ENCODE peak calls at places on chromosome 10, in eight cellular contexts. One of them, this sample, is unnamed.

GRCh38 chr10:75450654-75451419 is 19.4 kb downstream of the LRMDA start:
- DNase-seq in GM23338: peak; percentile 46
- DNase-seq in SK-N-SH: no peak
- DNase-seq in HepG2: no peak
- DNase-seq in HCT116: no peak
- DNase-seq in GM12878: no peak
- DNase-seq in H1: no peak
- DNase-seq in K562: no peak
- DNase-seq in this sample: no peak

GRCh38 chr10:84587789-84588188 is 259.4 kb downstream of the CCSER2 start:
- DNase-seq in GM23338: peak; percentile 62
- DNase-seq in SK-N-SH: no peak
- DNase-seq in HepG2: no peak
- DNase-seq in HCT116: no peak
- DNase-seq in GM12878: no peak
- DNase-seq in H1: no peak
- DNase-seq in K562: no peak
- DNase-seq in this sample: no peak

GRCh38 chr10:123250640-123251039 is 96.4 kb downstream of the BUB3 start:
- DNase-seq in GM23338: no peak
- DNase-seq in SK-N-SH: no peak
- DNase-seq in HepG2: no peak
- DNase-seq in HCT116: no peak
- DNase-seq in GM12878: no peak
- DNase-seq in H1: no peak
- DNase-seq in K562: no peak
- DNase-seq in this sample: no peak

GRCh38 chr10:58189269-58189668 is 78.4 kb downstream of the IPMK start:
- DNase-seq in GM23338: no peak
- DNase-seq in SK-N-SH: no peak
- DNase-seq in HepG2: no peak
- DNase-seq in HCT116: no peak
- DNase-seq in GM12878: no peak
- DNase-seq in H1: no peak
- DNase-seq in K562: no peak
- DNase-seq in this sample: no peak

GRCh38 chr10:14781763-14782162 is 7.1 kb upstream of the FAM107B start:
- DNase-seq in GM23338: no peak
- DNase-seq in SK-N-SH: no peak
- DNase-seq in HepG2: no peak
- DNase-seq in HCT116: no peak
- DNase-seq in GM12878: no peak
- DNase-seq in H1: no peak
- DNase-seq in K562: no peak
- DNase-seq in this sample: peak; percentile 77

GRCh38 chr10:44436240-44436639 is 51.3 kb upstream of the CXCL12 start:
- DNase-seq in GM23338: no peak
- DNase-seq in SK-N-SH: no peak
- DNase-seq in HepG2: no peak
- DNase-seq in HCT116: no peak
- DNase-seq in GM12878: no peak
- DNase-seq in H1: no peak
- DNase-seq in K562: no peak
- DNase-seq in this sample: no peak

GRCh38 chr10:43304687-43305333 is 37.9 kb upstream of the RASGEF1A start:
- DNase-seq in GM23338: peak; percentile 79
- DNase-seq in SK-N-SH: peak; percentile 62
- DNase-seq in HepG2: no peak
- DNase-seq in HCT116: no peak
- DNase-seq in GM12878: no peak
- DNase-seq in H1: no peak
- DNase-seq in K562: peak; percentile 54
- DNase-seq in this sample: peak; percentile 11

GRCh38 chr10:87960230-87960629 is 96.8 kb downstream of the PTEN start:
- DNase-seq in GM23338: no peak
- DNase-seq in SK-N-SH: no peak
- DNase-seq in HepG2: no peak
- DNase-seq in HCT116: no peak
- DNase-seq in GM12878: no peak
- DNase-seq in H1: no peak
- DNase-seq in K562: no peak
- DNase-seq in this sample: peak; percentile 40

GRCh38 chr10:14386202-14386593 is 55.5 kb upstream of the FRMD4A start:
- DNase-seq in GM23338: no peak
- DNase-seq in SK-N-SH: no peak
- DNase-seq in HepG2: no peak
- DNase-seq in HCT116: no peak
- DNase-seq in GM12878: no peak
- DNase-seq in H1: peak; percentile 13
- DNase-seq in K562: no peak
- DNase-seq in this sample: no peak

GRCh38 chr10:84590794-84591193 is 262.4 kb downstream of the CCSER2 start:
- DNase-seq in GM23338: no peak
- DNase-seq in SK-N-SH: no peak
- DNase-seq in HepG2: no peak
- DNase-seq in HCT116: no peak
- DNase-seq in GM12878: no peak
- DNase-seq in H1: no peak
- DNase-seq in K562: no peak
- DNase-seq in this sample: no peak

GRCh38 chr10:113131611-113132330 is 181.7 kb downstream of the TCF7L2 start:
- DNase-seq in GM23338: no peak
- DNase-seq in SK-N-SH: no peak
- DNase-seq in HepG2: peak; percentile 58
- DNase-seq in HCT116: no peak
- DNase-seq in GM12878: no peak
- DNase-seq in H1: no peak
- DNase-seq in K562: no peak
- DNase-seq in this sample: peak; percentile 9

DNA sequence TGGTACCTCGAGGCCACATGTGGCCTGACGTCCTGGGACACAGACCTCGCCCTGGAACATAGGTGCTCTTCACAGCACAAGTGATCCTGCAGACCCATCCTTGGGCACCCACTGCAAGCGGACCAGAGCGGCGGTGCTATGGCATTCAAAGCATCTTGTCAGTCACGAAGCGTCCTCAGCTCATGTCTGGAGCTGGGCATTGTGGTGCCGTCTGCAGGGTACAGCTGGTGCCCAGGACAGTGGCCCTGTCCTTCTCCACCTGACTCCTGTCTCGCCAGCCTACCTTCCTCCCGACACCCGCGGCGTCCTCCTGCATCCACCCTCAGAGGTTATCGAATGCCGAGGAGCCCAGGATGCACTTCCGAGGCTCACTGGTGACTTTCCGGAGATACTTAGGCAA is 26.5 kb downstream of the ADGRA1 start:
- DNase-seq in GM23338: no peak
- DNase-seq in SK-N-SH: no peak
- DNase-seq in HepG2: no peak
- DNase-seq in HCT116: no peak
- DNase-seq in GM12878: no peak
- DNase-seq in H1: no peak
- DNase-seq in K562: no peak
- DNase-seq in this sample: no peak
- H3K4me2 ChIP-seq in GM23338: no peak overlapping the region
- H3K4me2 ChIP-seq in SK-N-SH: no peak overlapping the region
- H3K4me2 ChIP-seq in HepG2: no peak overlapping the region
- H3K4me2 ChIP-seq in HCT116: no peak overlapping the region
- H3K4me2 ChIP-seq in GM12878: no peak overlapping the region
- H3K4me2 ChIP-seq in H1: no peak overlapping the region
- H3K4me2 ChIP-seq in K562: no peak overlapping the region
- H3K4me2 ChIP-seq in this sample: no peak overlapping the region

DNA sequence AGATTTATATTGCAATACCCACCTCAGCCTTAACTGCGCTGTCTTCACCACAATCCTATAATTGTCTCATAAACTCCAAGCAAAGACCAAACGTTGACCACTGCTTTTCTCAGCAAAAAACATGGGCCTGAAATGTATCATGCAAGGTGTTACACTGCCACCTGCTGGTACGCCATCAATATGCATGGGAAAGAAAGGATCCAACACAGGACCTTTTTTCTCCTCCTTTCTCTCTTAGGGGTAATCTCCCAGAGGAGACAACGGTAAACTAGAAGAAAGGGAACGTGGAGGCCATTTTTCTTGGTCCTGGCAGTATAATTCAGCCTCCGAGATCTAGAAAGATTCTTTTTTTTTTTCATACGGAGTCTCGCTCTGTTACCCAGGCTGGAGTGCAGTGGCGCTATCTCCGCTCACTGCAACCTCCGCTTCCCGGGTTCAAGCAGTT is 79.1 kb upstream of the MPP7 start:
- DNase-seq in GM23338: peak; percentile 95
- DNase-seq in SK-N-SH: peak; percentile 62
- DNase-seq in HepG2: peak; percentile 88
- DNase-seq in HCT116: peak; percentile 92
- DNase-seq in GM12878: peak; percentile 40
- DNase-seq in H1: peak; percentile 39
- DNase-seq in K562: peak; percentile 53
- DNase-seq in this sample: peak; percentile 83
- TF ChIP-seq POLR2AphosphoS5 in GM23338: no peak
- TF ChIP-seq POLR2AphosphoS5 in SK-N-SH: no peak
- TF ChIP-seq POLR2AphosphoS5 in HepG2: no peak
- TF ChIP-seq POLR2AphosphoS5 in HCT116: no peak
- TF ChIP-seq POLR2AphosphoS5 in GM12878: no peak
- TF ChIP-seq POLR2AphosphoS5 in H1: no peak
- TF ChIP-seq POLR2AphosphoS5 in K562: no peak
- TF ChIP-seq POLR2AphosphoS5 in this sample: no peak

GRCh38 chr10:118596426-118597124 is 1.1 kb upstream of the PRLHR start:
- DNase-seq in GM23338: peak; percentile 71
- DNase-seq in SK-N-SH: peak; percentile 60
- DNase-seq in HepG2: no peak
- DNase-seq in HCT116: no peak
- DNase-seq in GM12878: no peak
- DNase-seq in H1: no peak
- DNase-seq in K562: no peak
- DNase-seq in this sample: no peak
- H3K4me2 ChIP-seq in GM23338: peak overlapping the region; percentile 83
- H3K4me2 ChIP-seq in SK-N-SH: no peak overlapping the region
- H3K4me2 ChIP-seq in HepG2: no peak overlapping the region
- H3K4me2 ChIP-seq in HCT116: no peak overlapping the region
- H3K4me2 ChIP-seq in GM12878: no peak overlapping the region
- H3K4me2 ChIP-seq in H1: peak overlapping the region; percentile 93
- H3K4me2 ChIP-seq in K562: no peak overlapping the region
- H3K4me2 ChIP-seq in this sample: no peak overlapping the region

GRCh38 chr10:106765355-106765754 is 399.2 kb downstream of the SORCS1 start:
- DNase-seq in GM23338: peak; percentile 43
- DNase-seq in SK-N-SH: no peak
- DNase-seq in HepG2: no peak
- DNase-seq in HCT116: no peak
- DNase-seq in GM12878: no peak
- DNase-seq in H1: no peak
- DNase-seq in K562: no peak
- DNase-seq in this sample: no peak

GRCh38 chr10:106768204-106768603 is 396.3 kb downstream of the SORCS1 start:
- DNase-seq in GM23338: no peak
- DNase-seq in SK-N-SH: peak; percentile 44
- DNase-seq in HepG2: no peak
- DNase-seq in HCT116: no peak
- DNase-seq in GM12878: no peak
- DNase-seq in H1: no peak
- DNase-seq in K562: no peak
- DNase-seq in this sample: no peak

DNA sequence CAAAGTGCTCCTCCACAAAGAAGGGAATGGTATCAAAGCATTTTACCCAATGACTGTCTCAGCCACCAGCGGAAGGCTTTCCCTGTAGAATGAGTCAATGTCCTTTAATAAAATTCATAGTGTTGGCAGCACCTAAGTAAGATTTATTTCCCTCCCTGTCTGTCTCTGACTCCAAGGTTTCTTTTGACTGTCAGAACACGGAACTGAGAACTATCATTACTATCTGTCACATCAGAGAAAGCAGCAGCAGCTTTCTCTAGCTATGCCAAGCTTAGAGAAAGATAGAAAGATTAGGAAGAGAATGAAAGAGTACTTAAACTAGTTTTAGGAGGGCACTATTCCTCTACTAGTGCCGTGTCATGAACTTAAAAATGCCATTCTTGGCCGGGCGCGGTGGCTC is 400.1 kb downstream of the SORCS1 start:
- DNase-seq in GM23338: no peak
- DNase-seq in SK-N-SH: no peak
- DNase-seq in HepG2: no peak
- DNase-seq in HCT116: no peak
- DNase-seq in GM12878: no peak
- DNase-seq in H1: no peak
- DNase-seq in K562: no peak
- DNase-seq in this sample: no peak
- TF ChIP-seq POLR2AphosphoS5 in GM23338: no peak
- TF ChIP-seq POLR2AphosphoS5 in SK-N-SH: no peak
- TF ChIP-seq POLR2AphosphoS5 in HepG2: no peak
- TF ChIP-seq POLR2AphosphoS5 in HCT116: no peak
- TF ChIP-seq POLR2AphosphoS5 in GM12878: no peak
- TF ChIP-seq POLR2AphosphoS5 in H1: no peak
- TF ChIP-seq POLR2AphosphoS5 in K562: no peak
- TF ChIP-seq POLR2AphosphoS5 in this sample: no peak

GRCh38 chr10:69100136-69100872 is 12.4 kb downstream of the SRGN start:
- DNase-seq in GM23338: peak; percentile 76
- DNase-seq in SK-N-SH: no peak
- DNase-seq in HepG2: no peak
- DNase-seq in HCT116: no peak
- DNase-seq in GM12878: no peak
- DNase-seq in H1: no peak
- DNase-seq in K562: no peak
- DNase-seq in this sample: no peak

GRCh38 chr10:69102429-69102828 is 14.5 kb downstream of the SRGN start:
- DNase-seq in GM23338: no peak
- DNase-seq in SK-N-SH: no peak
- DNase-seq in HepG2: no peak
- DNase-seq in HCT116: no peak
- DNase-seq in GM12878: no peak
- DNase-seq in H1: no peak
- DNase-seq in K562: no peak
- DNase-seq in this sample: no peak

GRCh38 chr10:69104994-69105790 is 17.3 kb downstream of the SRGN start:
- DNase-seq in GM23338: no peak
- DNase-seq in SK-N-SH: no peak
- DNase-seq in HepG2: no peak
- DNase-seq in HCT116: no peak
- DNase-seq in GM12878: no peak
- DNase-seq in H1: no peak
- DNase-seq in K562: no peak
- DNase-seq in this sample: no peak

GRCh38 chr10:69103784-69104183 is 15.9 kb downstream of the SRGN start:
- DNase-seq in GM23338: no peak
- DNase-seq in SK-N-SH: no peak
- DNase-seq in HepG2: no peak
- DNase-seq in HCT116: no peak
- DNase-seq in GM12878: no peak
- DNase-seq in H1: no peak
- DNase-seq in K562: no peak
- DNase-seq in this sample: no peak

DNA sequence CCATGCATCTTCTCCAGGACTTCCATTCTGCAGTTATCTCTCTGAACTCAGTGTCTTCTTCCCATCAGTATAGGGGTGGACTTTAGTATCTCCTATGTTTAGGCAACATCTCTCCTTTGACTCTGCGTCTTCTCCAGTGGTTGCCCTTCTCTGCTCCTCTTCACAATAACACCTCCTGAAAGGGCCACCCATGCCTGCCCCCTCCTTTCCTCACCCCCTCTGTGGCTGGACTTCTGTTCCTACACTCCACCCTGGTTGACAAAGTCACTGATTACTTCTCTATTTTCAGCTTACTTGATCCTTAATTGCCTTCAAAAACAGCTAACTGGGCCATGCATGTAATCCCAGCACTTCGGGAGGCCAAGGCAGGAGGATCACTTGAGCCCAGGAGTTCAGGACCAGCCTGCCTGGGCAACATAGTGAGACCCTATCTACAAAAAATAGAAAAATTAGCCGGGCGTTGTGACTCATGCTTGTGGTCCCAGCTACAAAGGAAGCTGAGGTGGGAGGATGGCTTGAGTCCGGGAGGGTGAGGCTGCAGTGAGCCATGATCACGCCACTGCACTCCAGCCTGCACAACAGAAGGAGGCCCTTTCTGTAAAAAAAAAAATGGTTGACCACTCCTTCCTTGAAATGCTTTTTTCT is 13.7 kb downstream of the SRGN start:
- DNase-seq in GM23338: no peak
- DNase-seq in SK-N-SH: no peak
- DNase-seq in HepG2: no peak
- DNase-seq in HCT116: no peak
- DNase-seq in GM12878: no peak
- DNase-seq in H1: no peak
- DNase-seq in K562: no peak
- DNase-seq in this sample: peak; percentile 46
- H3K4me2 ChIP-seq in GM23338: no peak overlapping the region
- H3K4me2 ChIP-seq in SK-N-SH: no peak overlapping the region
- H3K4me2 ChIP-seq in HepG2: no peak overlapping the region
- H3K4me2 ChIP-seq in HCT116: no peak overlapping the region
- H3K4me2 ChIP-seq in GM12878: peak overlapping the region; percentile 35
- H3K4me2 ChIP-seq in H1: no peak overlapping the region
- H3K4me2 ChIP-seq in K562: no peak overlapping the region
- H3K4me2 ChIP-seq in this sample: peak overlapping the region; percentile 73